ENCODE peak calls at places on chromosomes 11 and 22, in four cellular contexts. F is ureter; V is stimulated activated CD8-positive, alpha-beta memory T cell treated with anti-CD3 and anti-CD28 coated beads, Interleukin-15, amount 100 ng/mL, for 4 hours; O is activated T-helper 1 cell treated with anti-CD3 and anti-CD28 coated beads, Interleukin-12 subunit alpha, Interleukin-12 subunit beta, Interleukin-2, Interleukin-4 antibody, amounts not matched to agents 30 ng/mL and 10 ng/mL and 1 ng/mL, durations not matched to agents 14 hours and 24 hours and 36 hours. I is an unnamed sample.

GRCh38 chr22:31853736-31854500 is 90.4 kb upstream of the YWHAH start:
- DNase-seq in F (no peak), V (no peak), O (no peak), I (no peak)

GRCh38 chr22:22770280-22770871 is 117.2 kb upstream of the IGLL5 start:
- DNase-seq in F (no peak), V (no peak), O (peak; percentile 15), I (no peak)

GRCh38 chr11:18657696-18658095 is 23.6 kb upstream of the SPTY2D1 start:
- DNase-seq in F (no peak), V (no peak), O (no peak), I (no peak)

GRCh38 chr11:110874651-110875050 is 162.4 kb upstream of the ARHGAP20 start:
- DNase-seq in F (no peak), V (no peak), O (no peak), I (no peak)

GRCh38 chr11:106642331-106642730 is 375.9 kb downstream of the GUCY1A2 start:
- DNase-seq in F (no peak), V (no peak), O (no peak), I (no peak)

GRCh38 chr11:61926235-61926634 is 8.9 kb upstream of the RAB3IL1 start:
- DNase-seq in F (no peak), V (no peak), O (no peak), I (no peak)

GRCh38 chr11:116467809-116468208 is 305.0 kb downstream of the BUD13 start:
- DNase-seq in F (no peak), V (no peak), O (no peak), I (no peak)

GRCh38 chr11:36013950-36014349 is 70.1 kb downstream of the LDLRAD3 start:
- DNase-seq in F (no peak), V (no peak), O (no peak), I (no peak)

GRCh38 chr11:46240371-46240770 is 37.1 kb upstream of the CREB3L1 start:
- DNase-seq in F (no peak), V (no peak), O (no peak), I (no peak)

GRCh38 chr11:18696638-18697225 is 1.8 kb upstream of the TMEM86A start:
- DNase-seq in F (no peak), V (no peak), O (no peak), I (no peak)

GRCh38 chr11:2314525-2315394 is 12.9 kb downstream of the TSPAN32 start:
- DNase-seq in F (peak; percentile 92), V (no peak), O (no peak), I (no peak)

GRCh38 chr11:66082936-66083698 is 13.0 kb downstream of the PACS1 start:
- DNase-seq in F (no peak), V (no peak), O (no peak), I (no peak)

GRCh38 chr11:8767466-8768142 is 85.0 kb downstream of the RPL27A start:
- DNase-seq in F (no peak), V (no peak), O (no peak), I (no peak)

GRCh38 chr22:28813772-28814518 is 13.6 kb upstream of the XBP1 start:
- DNase-seq in F (no peak), V (no peak), O (no peak), I (no peak)

GRCh38 chr11:33480636-33481035 is 220.0 kb downstream of the C11orf91 start:
- DNase-seq in F (no peak), V (no peak), O (no peak), I (no peak)